ENCODE peak calls at places on chromosome X, in six cellular contexts. P, L, H, K, W and B are unnamed samples.

GRCh38 chrX:45070116-45071007 is 130.3 kb downstream of the DIPK2B start:
- DNase-seq in P (no peak), L (peak; percentile 27), H (peak; percentile 41), K (no peak), W (peak; percentile 1), B (no peak)

GRCh38 chrX:124256209-124256608 is 76.3 kb upstream of the TEX13D start:
- DNase-seq in P (no peak), L (no peak), H (no peak), K (no peak), W (no peak), B (no peak)

GRCh38 chrX:152958047-152958446 is 35.9 kb downstream of the PNMA5 start:
- DNase-seq in P (no peak), L (no peak), H (no peak), K (no peak), W (peak; percentile 2), B (no peak)

GRCh38 chrX:758917-759316 is 128.3 kb downstream of the SHOX start:
- DNase-seq in P (no peak), L (no peak), H (no peak), K (no peak), W (no peak), B (no peak)

GRCh38 chrX:55210931-55211677 is 9.0 kb upstream of the PAGE5 start:
- DNase-seq in P (peak; percentile 46), L (no peak), H (no peak), K (no peak), W (no peak), B (no peak)

GRCh38 chrX:143768976-143769375 is 48.4 kb upstream of the SPANXN2 start:
- DNase-seq in P (no peak), L (no peak), H (no peak), K (no peak), W (peak; percentile 16), B (no peak)

GRCh38 chrX:150587585-150588503 is 19.4 kb downstream of the MTM1 start:
- DNase-seq in P (peak; percentile 43), L (no peak), H (peak; percentile 51), K (peak; percentile 13), W (no peak), B (no peak)

GRCh38 chrX:105191878-105192277 is 28.6 kb downstream of the TEX13A start:
- DNase-seq in P (peak; percentile 39), L (peak; percentile 63), H (no peak), K (no peak), W (no peak), B (no peak)

GRCh38 chrX:34805951-34806350 is 136.6 kb upstream of the FAM47B start:
- DNase-seq in P (no peak), L (no peak), H (no peak), K (no peak), W (no peak), B (no peak)

GRCh38 chrX:153968754-153969124 is 2.9 kb downstream of the HCFC1 start:
- DNase-seq in P (no peak), L (peak; percentile 52), H (no peak), K (no peak), W (no peak), B (no peak)
- TF ChIP-seq CTCF in P (no peak), L (no peak), H (no peak), K (no peak), W (no peak), B (no peak)

GRCh38 chrX:20506739-20507138 is 240.0 kb upstream of the RPS6KA3 start:
- DNase-seq in P (no peak), L (no peak), H (no peak), K (no peak), W (no peak), B (no peak)

GRCh38 chrX:20513185-20513584 is 246.5 kb upstream of the RPS6KA3 start:
- DNase-seq in P (no peak), L (no peak), H (no peak), K (no peak), W (no peak), B (no peak)

GRCh38 chrX:20511792-20512191 is 245.1 kb upstream of the RPS6KA3 start:
- DNase-seq in P (no peak), L (no peak), H (no peak), K (no peak), W (no peak), B (no peak)

DNA sequence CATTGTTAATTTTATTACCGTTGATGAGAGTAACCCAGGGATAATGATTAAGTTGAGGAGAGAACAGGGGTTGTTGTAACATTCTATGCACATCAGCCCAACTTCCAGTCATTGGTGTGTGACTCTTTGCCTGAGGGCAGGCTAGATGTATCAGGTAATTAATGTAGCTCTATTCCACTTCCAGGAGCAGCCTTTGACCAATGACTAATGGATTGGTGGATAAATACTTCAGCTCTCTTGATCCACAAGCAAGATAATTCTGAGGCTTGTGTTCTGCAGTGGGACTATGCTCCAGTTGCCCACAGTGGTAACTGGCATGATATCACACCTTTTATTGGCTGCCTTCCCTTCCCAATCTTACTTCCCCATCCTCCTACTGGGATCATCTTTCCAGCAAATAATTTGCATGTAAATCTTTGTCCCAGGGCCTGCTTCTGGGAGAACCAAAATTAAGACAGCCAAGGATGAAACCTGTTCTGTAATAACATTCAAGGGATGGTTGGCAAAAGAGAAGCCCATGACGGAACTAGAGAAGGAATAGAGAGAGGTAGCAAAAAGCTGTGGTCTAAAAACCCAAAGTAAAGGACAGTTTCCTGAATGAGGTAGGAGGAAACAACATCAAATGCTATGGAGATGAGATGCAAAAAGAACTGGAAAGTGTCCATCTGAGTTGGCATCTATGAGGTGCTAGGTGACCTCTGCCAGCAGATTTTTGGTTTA is 241.4 kb upstream of the RPS6KA3 start:
- DNase-seq in P (no peak), L (no peak), H (no peak), K (no peak), W (no peak), B (no peak)
- TF ChIP-seq CTCF in P (no peak), L (no peak), H (no peak), K (no peak), W (no peak), B (no peak)

DNA sequence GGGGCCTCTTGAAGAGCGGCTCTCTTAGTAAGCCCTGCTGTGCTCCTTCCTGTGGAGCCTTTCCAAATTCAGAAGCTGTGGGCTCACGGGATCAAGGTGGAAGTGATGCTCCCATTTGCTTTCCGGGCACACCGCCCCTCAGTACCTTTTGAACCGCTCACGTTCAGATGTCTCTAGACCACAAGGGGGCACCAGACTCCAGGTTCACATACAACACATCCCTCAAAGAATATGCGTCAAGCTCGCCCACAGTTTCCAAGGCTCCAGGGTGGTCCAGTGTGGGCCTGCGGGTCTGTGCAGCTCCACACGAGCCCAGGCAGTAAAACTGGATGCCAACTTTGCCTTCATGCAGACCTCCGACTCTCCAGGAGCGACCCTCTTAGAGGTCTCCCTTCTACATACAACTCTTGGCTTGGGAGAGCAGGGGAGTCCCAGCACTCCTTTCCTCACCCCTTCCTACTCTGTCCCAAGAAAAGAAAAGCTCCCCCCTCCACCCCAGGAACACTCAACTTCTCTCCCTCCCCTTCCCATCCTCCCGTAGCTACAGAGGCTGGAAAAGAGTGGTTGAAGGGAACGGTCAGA is 11.0 kb downstream of the SUPT20HL1 start:
- DNase-seq in P (peak; percentile 80), L (peak; percentile 90), H (peak; percentile 70), K (peak; percentile 23), W (peak; percentile 18), B (peak; percentile 47)
- TF ChIP-seq CTCF in P (peak; percentile 66), L (peak; percentile 88), H (peak; percentile 62), K (peak; percentile 48), W (peak; percentile 57), B (peak; percentile 67)

DNA sequence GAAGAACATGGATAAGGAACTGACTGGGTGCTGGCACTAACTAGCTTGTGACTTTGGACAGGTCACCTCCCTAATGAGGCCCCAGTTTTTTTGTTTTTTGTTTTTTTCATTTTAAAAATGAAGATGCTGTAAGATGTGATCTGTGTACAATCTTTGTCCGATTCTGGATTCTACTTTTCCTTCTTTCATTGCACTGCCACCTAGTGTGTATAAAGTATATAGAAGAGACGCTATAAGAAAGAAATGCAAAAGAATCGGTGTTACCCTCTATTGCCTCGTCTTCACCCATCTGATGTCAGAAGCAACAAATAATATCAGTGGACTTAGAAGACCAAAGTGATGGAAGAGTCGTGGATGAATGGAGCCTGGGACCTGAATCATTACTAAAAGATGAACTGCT is 58.6 kb upstream of the P2RY10 start:
- DNase-seq in P (no peak), L (peak; percentile 7), H (no peak), K (no peak), W (no peak), B (no peak)
- TF ChIP-seq CTCF in P (peak; percentile 23), L (peak; percentile 54), H (no peak), K (no peak), W (no peak), B (peak; percentile 43)

GRCh38 chrX:46837543-46838481 is 969 bp downstream of the RP2 start:
- DNase-seq in P (no peak), L (no peak), H (no peak), K (no peak), W (peak; percentile 26), B (no peak)

GRCh38 chrX:46838974-46839480 is 2.2 kb downstream of the RP2 start:
- DNase-seq in P (no peak), L (no peak), H (no peak), K (no peak), W (no peak), B (no peak)

GRCh38 chrX:46838482-46838857 is 1.6 kb downstream of the RP2 start:
- DNase-seq in P (no peak), L (no peak), H (no peak), K (no peak), W (no peak), B (no peak)

GRCh38 chrX:46840946-46841740 is 4.3 kb downstream of the RP2 start:
- DNase-seq in P (peak; percentile 21), L (no peak), H (no peak), K (no peak), W (no peak), B (peak; percentile 22)

GRCh38 chrX:46836701-46837542 is at the start of gene RP2:
- DNase-seq in P (peak; percentile 91), L (peak; percentile 95), H (peak; percentile 89), K (peak; percentile 80), W (peak; percentile 81), B (peak; percentile 89)
- TF ChIP-seq CTCF in P (peak; percentile 52), L (no peak), H (no peak), K (peak; percentile 24), W (no peak), B (no peak)

DNA sequence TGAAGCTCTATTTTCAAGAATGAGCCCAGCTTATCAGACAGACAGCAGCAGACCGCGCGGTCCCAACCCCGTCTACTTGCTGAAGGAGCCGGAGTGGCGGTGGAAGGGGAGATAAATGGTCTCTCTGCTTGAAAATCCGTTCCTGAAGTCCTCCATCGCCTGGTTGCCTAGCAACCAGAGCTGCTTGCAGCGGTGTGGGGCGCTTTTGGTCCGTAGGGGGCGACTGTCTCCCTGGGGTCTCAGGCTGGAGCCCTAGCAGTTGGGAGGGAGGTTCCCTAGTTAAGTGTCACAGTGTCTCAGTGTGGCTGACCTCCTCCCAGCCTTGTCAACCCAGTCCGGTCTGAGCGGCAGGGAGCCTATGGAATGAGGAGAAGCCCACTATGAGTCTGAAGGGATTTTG is 8.3 kb upstream of the DLG3 start:
- DNase-seq in P (no peak), L (peak; percentile 86), H (no peak), K (no peak), W (no peak), B (no peak)
- TF ChIP-seq CTCF in P (no peak), L (peak; percentile 53), H (no peak), K (no peak), W (no peak), B (no peak)